ENCODE peak calls at places on chromosomes 12 and 14, in five cellular contexts. V is WTC11, W is K562, D is GM12878, N is HepG2. E is an unnamed sample.
A peak's percentile ranks its signal among the peaks of the same experiment; 100 is the strongest.

GRCh38 chr14:87993485-87993809 is 465 bp upstream of the GALC start:
- DNase-seq in V (no peak), D (no peak), N (no peak), W (no peak), E (no peak)

GRCh38 chr12:92538970-92539749 is 163.6 kb upstream of the PLEKHG7 start:
- DNase-seq in V (no peak), W (peak; percentile 19), D (peak; percentile 93), N (no peak), E (no peak)

GRCh38 chr12:132717531-132718387 is 7.1 kb downstream of the PGAM5 start:
- DNase-seq in V (no peak), D (no peak), N (no peak), W (no peak), E (no peak)

GRCh38 chr12:91379051-91379775 is 196.6 kb upstream of the DCN start:
- DNase-seq in N (no peak), D (no peak), W (no peak), V (no peak), E (no peak)

GRCh38 chr14:42004321-42004720 is 397.6 kb downstream of the LRFN5 start:
- DNase-seq in V (no peak), D (no peak), N (no peak), W (no peak), E (no peak)

GRCh38 chr12:120599672-120600537 is 18.7 kb upstream of the POP5 start:
- DNase-seq in D (no peak), N (no peak), V (peak; percentile 51), W (no peak), E (no peak)

GRCh38 chr12:118922405-118922804 is 58.9 kb upstream of the SRRM4 start:
- DNase-seq in W (no peak), D (no peak), N (no peak), V (peak; percentile 53), E (peak; percentile 53)

GRCh38 chr14:68789798-68790655 is 2.8 kb downstream of the ZFP36L1 start:
- DNase-seq in N (no peak), W (no peak), V (no peak), D (no peak), E (peak; percentile 45)

GRCh38 chr12:6056406-6057211 is 67.9 kb downstream of the VWF start:
- DNase-seq in D (no peak), V (peak; percentile 70), N (peak; percentile 14), W (peak; percentile 13), E (peak; percentile 63)

GRCh38 chr12:30847259-30847658 is 79.3 kb upstream of the TSPAN11 start:
- DNase-seq in D (peak; percentile 28), N (peak; percentile 66), V (no peak), W (no peak), E (no peak)

GRCh38 chr12:108826115-108826806 is 31.1 kb downstream of the SSH1 start:
- DNase-seq in N (no peak), D (no peak), W (no peak), V (no peak), E (no peak)

GRCh38 chr12:117228239-117228638 is 38.0 kb upstream of the FBXO21 start:
- DNase-seq in N (no peak), V (no peak), W (no peak), D (no peak), E (no peak)

GRCh38 chr12:2793561-2793960 is 1.2 kb upstream of the FKBP4 start:
- DNase-seq in N (no peak), D (no peak), W (no peak), V (no peak), E (no peak)
- TF ChIP-seq ATF2 in N (no peak), D (no peak), W (no peak), V (no peak), E (no peak)

GRCh38 chr12:56838602-56839488 is 75.7 kb downstream of the HSD17B6 start:
- DNase-seq in D (no peak), N (no peak), V (no peak), W (no peak), E (no peak)

GRCh38 chr12:56840922-56841321 is 77.8 kb downstream of the HSD17B6 start:
- DNase-seq in D (no peak), V (no peak), N (no peak), W (no peak), E (no peak)

GRCh38 chr12:56836800-56837663 is 73.9 kb downstream of the HSD17B6 start:
- DNase-seq in W (no peak), D (no peak), V (no peak), N (no peak), E (no peak)

GRCh38 chr12:56836317-56836716 is 73.2 kb downstream of the HSD17B6 start:
- DNase-seq in V (no peak), N (no peak), W (no peak), D (no peak), E (no peak)

GRCh38 chr12:56839489-56840442 is 76.6 kb downstream of the HSD17B6 start:
- DNase-seq in N (peak; percentile 41), D (peak; percentile 2), W (peak; percentile 70), V (peak; percentile 78), E (peak; percentile 72)
- TF ChIP-seq ATF2 in N (no peak), D (no peak), W (no peak), V (no peak), E (no peak)

GRCh38 chr12:53674977-53675700 is 744 bp downstream of the ATP5MC2 start:
- DNase-seq in D (no peak), W (peak; percentile 25), V (no peak), N (no peak), E (no peak)
- TF ChIP-seq ATF2 in D (no peak), W (no peak), V (no peak), N (no peak), E (no peak)

GRCh38 chr12:110426300-110426910 is 22.9 kb upstream of the ANAPC7 start:
- DNase-seq in D (no peak), N (no peak), V (no peak), W (no peak), E (no peak)
- TF ChIP-seq ATF2 in D (no peak), N (no peak), V (no peak), W (no peak), E (no peak)

GRCh38 chr12:68893201-68893600 is 39.8 kb downstream of the CPM start:
- DNase-seq in W (no peak), D (no peak), V (no peak), N (no peak), E (no peak)

GRCh38 chr12:68891141-68891540 is 41.8 kb downstream of the CPM start:
- DNase-seq in V (no peak), N (no peak), W (no peak), D (no peak), E (no peak)

GRCh38 chr12:68888243-68888642 is 44.7 kb downstream of the CPM start:
- DNase-seq in N (no peak), V (no peak), W (no peak), D (no peak), E (no peak)

GRCh38 chr12:68893741-68894140 is 39.2 kb downstream of the CPM start:
- DNase-seq in W (no peak), N (no peak), D (no peak), V (no peak), E (no peak)

GRCh38 chr12:68890701-68891113 is 42.3 kb downstream of the CPM start:
- DNase-seq in N (no peak), D (no peak), W (no peak), V (no peak), E (no peak)
- TF ChIP-seq ATF2 in N (no peak), D (no peak), W (no peak), V (no peak), E (no peak)

GRCh38 chr12:47549258-47549657 is 156.6 kb downstream of the RPAP3 start:
- DNase-seq in V (no peak), D (no peak), N (no peak), W (no peak), E (no peak)

GRCh38 chr12:47551426-47551851 is 154.4 kb downstream of the RPAP3 start:
- DNase-seq in V (no peak), W (no peak), D (no peak), N (no peak), E (no peak)

GRCh38 chr12:47545938-47546609 is 159.8 kb downstream of the RPAP3 start:
- DNase-seq in V (no peak), N (no peak), D (no peak), W (no peak), E (no peak)

GRCh38 chr12:47547077-47547476 is 158.8 kb downstream of the RPAP3 start:
- DNase-seq in W (peak; percentile 13), N (no peak), V (no peak), D (no peak), E (no peak)
- TF ChIP-seq ATF2 in W (no peak), N (no peak), V (no peak), D (no peak), E (no peak)

GRCh38 chr12:3131129-3131528 is 54.0 kb downstream of the TSPAN9 start:
- DNase-seq in V (no peak), D (no peak), N (no peak), W (no peak), E (no peak)

GRCh38 chr12:3128498-3129293 is 51.5 kb downstream of the TSPAN9 start:
- DNase-seq in D (no peak), N (no peak), V (no peak), W (no peak), E (no peak)

GRCh38 chr12:3127832-3128231 is 50.7 kb downstream of the TSPAN9 start:
- DNase-seq in N (no peak), V (no peak), D (no peak), W (no peak), E (no peak)

GRCh38 chr12:3130053-3130805 is 53.0 kb downstream of the TSPAN9 start:
- DNase-seq in N (no peak), V (no peak), W (no peak), D (no peak), E (no peak)

DNA sequence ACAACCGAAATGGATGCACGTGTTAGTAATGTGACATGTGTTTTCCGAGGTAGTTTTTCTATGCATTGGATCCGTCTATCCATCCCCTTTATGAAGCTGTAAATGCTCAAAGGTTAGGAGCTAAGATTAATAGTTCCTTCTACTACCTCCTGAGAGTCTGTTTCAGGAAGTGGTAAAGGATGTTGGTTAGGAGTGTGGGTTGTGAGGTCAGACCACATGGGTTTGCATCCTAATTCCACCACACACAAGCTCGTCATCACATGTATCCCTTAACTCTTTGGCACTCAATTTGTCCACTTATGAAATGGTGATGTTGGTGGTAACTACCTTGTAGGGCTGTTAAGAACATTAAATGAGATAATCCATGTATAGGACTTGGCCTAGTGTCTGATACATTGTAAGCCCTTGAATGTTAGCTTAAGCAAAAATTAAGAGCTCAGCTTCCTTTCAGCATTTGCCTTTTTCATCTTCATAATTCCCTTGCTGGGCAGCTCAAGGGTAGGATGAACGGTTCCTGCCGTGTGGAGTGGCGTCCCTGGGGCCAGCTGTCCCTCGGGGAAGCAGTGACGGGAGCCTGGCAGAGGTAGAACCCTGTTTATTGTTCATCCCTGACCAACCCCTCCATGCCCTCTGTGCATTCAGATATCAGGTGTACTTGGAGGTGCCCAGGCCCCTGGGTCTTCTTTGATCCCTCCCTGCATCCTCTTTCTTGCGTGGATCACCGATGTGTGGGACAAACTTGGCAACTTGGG is 52.3 kb downstream of the TSPAN9 start:
- DNase-seq in N (no peak), W (no peak), V (no peak), D (peak; percentile 25), E (no peak)
- TF ChIP-seq ATF2 in N (no peak), W (no peak), V (no peak), D (no peak), E (no peak)

E was measured in H1.